ENCODE peak calls at places on chromosomes 1 and 21, in nine cellular contexts. D, O, V, B, I, K, C, A and Z are unnamed samples.

GRCh38 chr1:228781161-228781771 is 46.0 kb downstream of the RHOU start:
- DNase-seq in D (no peak), O (no peak), V (peak), B (no peak), I (peak), K (peak), C (no peak), A (no peak), Z (peak)

GRCh38 chr1:159828916-159829634 is 2.4 kb downstream of the SLAMF8 start:
- DNase-seq in D (peak), O (peak), V (no peak), B (peak), I (peak), K (peak), C (no peak), A (no peak), Z (no peak)

GRCh38 chr1:78491311-78492071 is 717 bp downstream of the PTGFR start:
- DNase-seq in D (peak), O (no peak), V (no peak), B (no peak), I (no peak), K (peak), C (peak), A (peak), Z (peak)

GRCh38 chr21:38272215-38272614 is 15.4 kb downstream of the KCNJ15 start:
- DNase-seq in D (no peak), O (no peak), V (no peak), B (no peak), I (no peak), K (peak), C (no peak), A (no peak), Z (no peak)

GRCh38 chr1:202101182-202101581 is 21.5 kb upstream of the GPR37L1 start:
- DNase-seq in D (peak), O (no peak), V (peak), B (no peak), I (no peak), K (no peak), C (no peak), A (peak), Z (peak)

GRCh38 chr21:43868461-43868860 is 3.4 kb downstream of the AGPAT3 start:
- DNase-seq in D (no peak), O (no peak), V (no peak), B (no peak), I (no peak), K (no peak), C (no peak), A (no peak), Z (no peak)

GRCh38 chr1:67201891-67202290 is 35.6 kb downstream of the IL23R start:
- DNase-seq in D (no peak), O (no peak), V (no peak), B (no peak), I (no peak), K (no peak), C (peak), A (no peak), Z (no peak)

GRCh38 chr1:26349196-26349885 is 4.6 kb downstream of the CRYBG2 start:
- DNase-seq in D (no peak), O (no peak), V (no peak), B (no peak), I (no peak), K (no peak), C (peak), A (peak), Z (no peak)

GRCh38 chr1:18200136-18200717 is 92.6 kb downstream of the IGSF21 start:
- DNase-seq in D (peak), O (no peak), V (no peak), B (no peak), I (no peak), K (no peak), C (no peak), A (no peak), Z (no peak)

GRCh38 chr21:41374867-41375533 is 13.2 kb downstream of the MX2 start:
- DNase-seq in D (no peak), O (no peak), V (no peak), B (peak), I (peak), K (no peak), C (no peak), A (no peak), Z (no peak)

GRCh38 chr1:151892190-151892589 is 17.1 kb downstream of the THEM4 start:
- DNase-seq in D (no peak), O (no peak), V (no peak), B (no peak), I (no peak), K (no peak), C (peak), A (no peak), Z (no peak)

GRCh38 chr1:154534263-154534844 is 24.1 kb downstream of the UBE2Q1 start:
- DNase-seq in D (peak), O (no peak), V (peak), B (no peak), I (peak), K (no peak), C (no peak), A (peak), Z (peak)

GRCh38 chr1:92583821-92584760 is 97.4 kb upstream of the GFI1 start:
- DNase-seq in D (no peak), O (peak), V (no peak), B (no peak), I (peak), K (no peak), C (peak), A (no peak), Z (no peak)

GRCh38 chr21:34498623-34499022 is 13.4 kb downstream of the KCNE1 start:
- DNase-seq in D (peak), O (no peak), V (peak), B (no peak), I (no peak), K (no peak), C (no peak), A (no peak), Z (peak)

GRCh38 chr1:29356663-29357062 is 120.3 kb downstream of the PTPRU start:
- DNase-seq in D (peak), O (no peak), V (no peak), B (no peak), I (no peak), K (no peak), C (no peak), A (no peak), Z (no peak)

GRCh38 chr1:43506233-43506632 is 24.4 kb upstream of the PTPRF start:
- DNase-seq in D (peak), O (no peak), V (no peak), B (no peak), I (no peak), K (no peak), C (no peak), A (no peak), Z (peak)

GRCh38 chr1:224082146-224082545 is 31.8 kb upstream of the FBXO28 start:
- DNase-seq in D (no peak), O (no peak), V (no peak), B (no peak), I (no peak), K (no peak), C (peak), A (no peak), Z (no peak)

GRCh38 chr1:58927026-58927721 is 143.3 kb upstream of the JUN start:
- DNase-seq in D (no peak), O (no peak), V (no peak), B (no peak), I (no peak), K (no peak), C (no peak), A (no peak), Z (peak)

GRCh38 chr21:38916214-38916964 is 110.7 kb downstream of the ETS2 start:
- DNase-seq in D (no peak), O (no peak), V (peak), B (no peak), I (no peak), K (no peak), C (no peak), A (no peak), Z (peak)

GRCh38 chr1:157147906-157148717 is 9.9 kb upstream of the ETV3 start:
- DNase-seq in D (no peak), O (no peak), V (no peak), B (no peak), I (no peak), K (no peak), C (peak), A (no peak), Z (no peak)

GRCh38 chr1:228265167-228265566 is 57.3 kb downstream of the OBSCN start:
- DNase-seq in D (no peak), O (no peak), V (no peak), B (no peak), I (peak), K (no peak), C (peak), A (peak), Z (no peak)

GRCh38 chr1:119293777-119294176 is 74.8 kb upstream of the HAO2 start:
- DNase-seq in D (no peak), O (no peak), V (no peak), B (no peak), I (no peak), K (no peak), C (no peak), A (no peak), Z (no peak)

GRCh38 chr1:78072216-78072615 is 26.4 kb downstream of the GIPC2 start:
- DNase-seq in D (no peak), O (no peak), V (no peak), B (no peak), I (no peak), K (no peak), C (peak), A (no peak), Z (no peak)

GRCh38 chr1:197814306-197814705 is 39.0 kb upstream of the DENND1B start:
- DNase-seq in D (no peak), O (no peak), V (no peak), B (no peak), I (no peak), K (no peak), C (no peak), A (no peak), Z (no peak)

GRCh38 chr1:11320153-11320936 is 47.3 kb downstream of the UBIAD1 start:
- DNase-seq in D (peak), O (no peak), V (no peak), B (no peak), I (no peak), K (no peak), C (no peak), A (no peak), Z (no peak)

GRCh38 chr1:24957016-24957807 is 27.1 kb upstream of the RUNX3 start:
- DNase-seq in D (no peak), O (no peak), V (no peak), B (no peak), I (no peak), K (no peak), C (no peak), A (no peak), Z (no peak)

GRCh38 chr1:77300566-77300965 is 18.7 kb downstream of the AK5 start:
- DNase-seq in D (no peak), O (no peak), V (no peak), B (no peak), I (no peak), K (no peak), C (no peak), A (no peak), Z (no peak)

GRCh38 chr1:92877792-92878191 is 46.0 kb downstream of the RPL5 start:
- DNase-seq in D (no peak), O (no peak), V (peak), B (no peak), I (no peak), K (no peak), C (no peak), A (no peak), Z (peak)

GRCh38 chr1:219883400-219884332 is 44.7 kb downstream of the SLC30A10 start:
- DNase-seq in D (no peak), O (no peak), V (no peak), B (no peak), I (no peak), K (no peak), C (no peak), A (no peak), Z (no peak)

GRCh38 chr1:64199154-64199553 is 4.3 kb upstream of the UBE2U start:
- DNase-seq in D (no peak), O (no peak), V (no peak), B (no peak), I (no peak), K (no peak), C (no peak), A (no peak), Z (no peak)

GRCh38 chr1:29839726-29840125 is 603.4 kb downstream of the PTPRU start:
- DNase-seq in D (no peak), O (no peak), V (no peak), B (no peak), I (no peak), K (no peak), C (no peak), A (no peak), Z (no peak)

GRCh38 chr1:27906764-27907163 is 28.0 kb upstream of the SMPDL3B start:
- DNase-seq in D (no peak), O (no peak), V (no peak), B (no peak), I (no peak), K (no peak), C (no peak), A (no peak), Z (no peak)

GRCh38 chr21:28832715-28833061 is 160.0 kb downstream of the LTN1 start:
- DNase-seq in D (no peak), O (no peak), V (no peak), B (no peak), I (no peak), K (no peak), C (no peak), A (no peak), Z (no peak)

GRCh38 chr1:41957568-41957967 is 38.8 kb upstream of the HIVEP3 start:
- DNase-seq in D (no peak), O (no peak), V (no peak), B (peak), I (no peak), K (no peak), C (peak), A (no peak), Z (no peak)

GRCh38 chr1:26287033-26287711 is 7.3 kb downstream of the SH3BGRL3 start:
- DNase-seq in D (peak), O (peak), V (no peak), B (peak), I (no peak), K (peak), C (no peak), A (no peak), Z (no peak)

GRCh38 chr21:42583992-42584641 is 69.3 kb upstream of the PDE9A start:
- DNase-seq in D (no peak), O (no peak), V (no peak), B (peak), I (no peak), K (peak), C (no peak), A (no peak), Z (no peak)

GRCh38 chr1:47555307-47555706 is 117.5 kb downstream of the FOXD2 start:
- DNase-seq in D (peak), O (no peak), V (no peak), B (no peak), I (no peak), K (no peak), C (no peak), A (no peak), Z (no peak)

GRCh38 chr1:97108200-97108599 is 386.6 kb downstream of the PTBP2 start:
- DNase-seq in D (no peak), O (no peak), V (no peak), B (no peak), I (no peak), K (no peak), C (peak), A (no peak), Z (no peak)

GRCh38 chr1:234141006-234141405 is 232.2 kb upstream of the COA6 start:
- DNase-seq in D (no peak), O (no peak), V (no peak), B (no peak), I (no peak), K (no peak), C (no peak), A (no peak), Z (no peak)